ENCODE peak calls at places on chromosomes 3 and 15, in ten cellular contexts. U is Calu3; F is choroid plexus epithelial cell; H is suprapubic skin; N is CD8-positive, alpha-beta T cell; Z is CD14-positive monocyte; M is GM10248; Y is activated CD8-positive, alpha-beta T cell treated with anti-CD3 and anti-CD28 coated beads for 36 hours; Q is foreskin fibroblast; E is left lung. I is an unnamed sample.

GRCh38 chr3:189038773-189039720 is 132.7 kb upstream of the TPRG1 start:
- DNase-seq in U (no peak), F (no peak), H (no peak), N (no peak), Z (no peak), M (no peak), Y (peak), Q (no peak), E (no peak), I (no peak)

GRCh38 chr15:28123408-28124023 is 24.4 kb upstream of the OCA2 start:
- DNase-seq in U (peak), F (peak), H (peak), N (no peak), Z (no peak), M (peak), Y (peak), Q (peak), E (no peak), I (peak)

GRCh38 chr3:59469948-59470723 is 420.3 kb upstream of the CFAP20DC start:
- DNase-seq in U (no peak), F (peak), H (no peak), N (no peak), Z (no peak), M (no peak), Y (peak), Q (peak), E (no peak), I (no peak)

GRCh38 chr15:97504031-97504430 is 456.5 kb upstream of the ARRDC4 start:
- DNase-seq in U (peak), F (peak), H (no peak), N (no peak), Z (peak), M (no peak), Y (no peak), Q (peak), E (no peak), I (no peak)

GRCh38 chr3:159532577-159532976 is 456.1 kb upstream of the IL12A start:
- DNase-seq in U (no peak), F (peak), H (no peak), N (no peak), Z (no peak), M (no peak), Y (no peak), Q (no peak), E (no peak), I (no peak)

GRCh38 chr15:66004618-66005262 is 135.4 kb downstream of the RAB11A start:
- DNase-seq in U (peak), F (peak), H (no peak), N (no peak), Z (no peak), M (peak), Y (peak), Q (peak), E (no peak), I (no peak)

GRCh38 chr3:99638244-99638948 is at the start of gene COL8A1:
- DNase-seq in U (peak), F (peak), H (peak), N (no peak), Z (no peak), M (no peak), Y (no peak), Q (peak), E (peak), I (no peak)

GRCh38 chr3:146682176-146682575 is 77.0 kb upstream of the PLSCR5 start:
- DNase-seq in U (no peak), F (peak), H (no peak), N (no peak), Z (no peak), M (no peak), Y (no peak), Q (no peak), E (no peak), I (no peak)

GRCh38 chr3:11637901-11638668 is 5.6 kb downstream of the VGLL4 start:
- DNase-seq in U (no peak), F (peak), H (no peak), N (no peak), Z (no peak), M (no peak), Y (no peak), Q (peak), E (no peak), I (no peak)

GRCh38 chr15:87578776-87579175 is 677.8 kb downstream of the NTRK3 start:
- DNase-seq in U (no peak), F (no peak), H (no peak), N (no peak), Z (no peak), M (no peak), Y (no peak), Q (no peak), E (no peak), I (no peak)

GRCh38 chr3:11532865-11533490 is 110.7 kb downstream of the VGLL4 start:
- DNase-seq in U (no peak), F (peak), H (no peak), N (no peak), Z (no peak), M (no peak), Y (no peak), Q (peak), E (no peak), I (no peak)

DNA sequence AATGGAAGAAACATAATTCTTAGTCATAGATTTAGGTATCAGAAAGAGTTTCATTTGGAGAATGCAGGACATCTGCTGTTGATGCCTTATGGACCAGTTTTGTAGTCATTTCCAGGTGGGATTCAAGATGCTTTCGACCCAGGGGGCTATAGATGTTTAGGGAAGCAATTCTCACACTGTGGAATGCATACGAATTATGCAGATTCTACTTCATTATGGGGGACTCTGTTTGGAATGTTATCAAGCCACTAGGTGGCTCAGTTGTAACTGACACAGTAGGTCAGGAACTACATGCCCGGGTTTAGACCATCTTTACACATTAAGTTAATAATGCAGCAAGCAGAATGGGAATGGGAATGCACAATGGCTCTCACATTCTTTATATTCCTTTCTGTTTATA is 1359.8 kb downstream of the ZPLD1 start:
- DNase-seq in U (peak), F (no peak), H (no peak), N (no peak), Z (no peak), M (no peak), Y (no peak), Q (no peak), E (no peak), I (no peak)
- TF ChIP-seq CTCF in U (no peak), F (no peak), H (no peak), N (no peak), Z (no peak), M (no peak), Y (no peak), Q (no peak), E (no peak), I (no peak)

DNA sequence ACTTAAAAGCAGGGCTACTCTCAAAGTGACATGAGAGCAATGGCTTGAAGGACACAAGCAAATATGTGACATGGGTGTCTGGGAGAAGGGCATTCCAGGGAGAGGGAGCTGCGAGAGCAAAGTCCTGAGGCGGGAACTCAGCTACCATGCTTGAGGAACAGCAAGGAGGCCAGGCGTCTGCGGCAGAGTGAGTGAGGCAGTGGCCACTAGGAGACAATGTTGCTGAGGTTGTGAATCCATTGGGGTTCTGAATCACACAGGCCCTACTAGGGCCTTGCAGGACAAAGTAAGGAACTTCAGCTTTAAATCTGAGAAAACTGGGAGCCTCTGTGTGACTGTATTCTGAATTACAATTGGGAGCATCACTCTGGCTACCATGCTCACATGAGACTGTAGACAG is 94.1 kb upstream of the PRICKLE2 start:
- DNase-seq in U (no peak), F (peak), H (no peak), N (no peak), Z (no peak), M (no peak), Y (no peak), Q (no peak), E (no peak), I (no peak)
- TF ChIP-seq CTCF in U (no peak), F (peak), H (no peak), N (no peak), Z (no peak), M (no peak), Y (no peak), Q (no peak), E (no peak), I (no peak)

GRCh38 chr15:83380682-83381081 is 66.5 kb upstream of the SH3GL3 start:
- DNase-seq in U (peak), F (peak), H (no peak), N (no peak), Z (no peak), M (peak), Y (peak), Q (peak), E (no peak), I (no peak)
- TF ChIP-seq CTCF in U (no peak), F (peak), H (no peak), N (no peak), Z (no peak), M (peak), Y (peak), Q (peak), E (no peak), I (no peak)

DNA sequence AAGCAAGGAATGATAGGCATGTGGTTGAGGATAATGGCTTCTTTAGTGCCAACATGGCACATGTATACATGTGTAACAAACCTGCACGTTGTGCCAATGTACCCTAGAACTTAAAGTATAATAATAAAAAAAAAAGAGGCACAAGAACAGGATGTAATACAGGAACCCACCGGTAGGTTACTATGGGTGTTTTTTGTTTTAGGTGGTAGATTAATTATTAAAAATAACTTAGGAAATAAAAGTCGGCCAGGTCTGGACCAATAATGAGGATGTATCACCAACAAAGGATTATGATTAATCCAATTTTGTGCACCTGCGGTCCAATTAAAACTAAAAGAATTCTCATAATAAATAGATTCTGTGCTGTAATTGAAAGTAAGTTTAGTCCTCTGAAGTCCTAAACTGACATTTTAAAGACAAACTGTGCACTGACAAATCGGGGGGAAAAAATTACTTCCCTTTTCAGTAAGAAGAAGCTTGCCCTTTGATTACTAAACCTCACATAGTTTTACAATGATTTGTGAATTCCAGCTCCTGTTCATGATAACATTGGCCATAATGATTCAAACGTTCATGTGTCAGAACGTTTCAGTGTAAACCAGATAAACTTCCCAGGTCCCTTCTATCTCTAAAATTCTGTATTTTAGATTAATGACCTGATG is 62.2 kb downstream of the CASR start:
- DNase-seq in U (peak), F (peak), H (no peak), N (no peak), Z (no peak), M (no peak), Y (no peak), Q (peak), E (no peak), I (no peak)
- TF ChIP-seq CTCF in U (no peak), F (no peak), H (no peak), N (peak), Z (peak), M (peak), Y (peak), Q (no peak), E (no peak), I (peak)

DNA sequence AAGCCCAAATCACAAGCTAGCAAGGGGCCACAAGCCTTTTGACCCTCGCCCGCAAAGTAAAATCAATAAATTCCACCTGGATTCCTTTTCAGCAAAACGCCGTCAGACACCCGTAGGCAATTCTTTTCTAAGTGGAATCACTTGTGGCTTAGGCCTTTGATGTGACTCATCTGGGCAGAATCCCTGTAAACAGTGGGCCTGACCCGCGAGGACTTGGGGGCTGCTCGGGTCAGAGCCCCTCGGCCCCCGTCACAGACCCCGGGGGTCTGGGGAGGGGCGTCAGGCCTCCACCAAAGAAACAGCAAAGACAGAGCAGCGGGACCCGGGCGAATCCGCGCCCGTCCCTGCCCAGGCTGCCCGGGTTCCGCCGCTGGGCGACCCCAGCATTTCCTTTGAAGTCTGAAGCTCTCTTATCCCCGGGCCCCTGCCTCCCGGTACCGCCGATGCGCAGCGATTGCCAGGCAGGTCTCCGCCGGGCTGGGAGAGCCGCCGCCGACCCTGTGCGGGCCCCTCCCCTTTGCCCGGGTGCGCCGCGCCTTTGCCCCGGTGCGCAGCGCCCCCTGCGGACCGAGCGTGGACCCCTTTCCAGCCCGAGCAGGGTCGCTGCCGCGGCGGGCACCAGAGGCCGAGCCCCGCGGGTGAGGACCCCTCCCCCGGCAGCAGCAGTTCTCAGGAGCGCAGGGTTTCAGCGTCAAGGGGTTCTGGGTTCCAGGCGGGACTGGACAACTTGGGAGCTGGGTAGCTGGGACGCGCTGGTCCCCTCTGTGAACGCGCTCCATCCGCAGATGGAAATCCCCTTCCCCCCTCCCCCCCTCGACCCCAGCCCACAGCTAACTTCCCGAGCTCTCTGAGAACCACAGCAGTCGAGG is 178.3 kb downstream of the UACA start:
- DNase-seq in U (peak), F (peak), H (peak), N (peak), Z (no peak), M (no peak), Y (peak), Q (peak), E (no peak), I (no peak)
- TF ChIP-seq CTCF in U (peak), F (peak), H (no peak), N (peak), Z (peak), M (no peak), Y (peak), Q (peak), E (peak), I (no peak)

DNA sequence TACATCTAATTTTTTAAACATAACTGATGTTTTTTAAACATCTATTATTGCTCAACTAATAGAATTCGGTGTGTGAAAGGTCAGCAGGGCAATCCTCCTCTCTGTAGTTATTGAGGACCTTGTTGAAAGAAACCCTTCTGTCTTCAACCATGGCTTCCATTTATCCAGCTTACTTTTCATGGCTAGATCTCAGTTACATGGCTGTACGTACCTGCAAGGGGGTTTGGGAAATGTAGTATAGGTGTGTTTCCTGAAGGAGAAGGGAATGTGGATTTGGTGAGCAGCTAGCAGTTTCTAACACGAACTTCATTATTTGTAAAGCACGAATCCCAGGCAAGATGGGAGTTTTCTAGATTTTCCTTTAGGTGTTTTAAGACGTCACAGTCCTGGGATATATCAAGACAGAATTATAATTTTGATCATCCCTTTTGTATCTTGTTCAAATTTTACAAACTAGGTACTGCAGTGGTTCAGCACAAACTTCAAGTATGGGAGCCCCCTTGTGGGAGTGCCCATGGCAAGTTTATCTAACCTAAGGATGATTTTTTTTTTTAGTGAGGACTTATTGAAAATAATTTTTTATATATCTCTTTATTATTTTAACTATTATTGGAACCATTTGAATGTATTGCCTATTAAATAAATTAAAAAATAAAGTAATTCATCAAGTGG is 41.6 kb downstream of the FBXL2 start:
- DNase-seq in U (no peak), F (peak), H (no peak), N (no peak), Z (no peak), M (no peak), Y (peak), Q (peak), E (no peak), I (no peak)
- TF ChIP-seq CTCF in U (no peak), F (peak), H (no peak), N (no peak), Z (no peak), M (no peak), Y (no peak), Q (peak), E (no peak), I (no peak)

DNA sequence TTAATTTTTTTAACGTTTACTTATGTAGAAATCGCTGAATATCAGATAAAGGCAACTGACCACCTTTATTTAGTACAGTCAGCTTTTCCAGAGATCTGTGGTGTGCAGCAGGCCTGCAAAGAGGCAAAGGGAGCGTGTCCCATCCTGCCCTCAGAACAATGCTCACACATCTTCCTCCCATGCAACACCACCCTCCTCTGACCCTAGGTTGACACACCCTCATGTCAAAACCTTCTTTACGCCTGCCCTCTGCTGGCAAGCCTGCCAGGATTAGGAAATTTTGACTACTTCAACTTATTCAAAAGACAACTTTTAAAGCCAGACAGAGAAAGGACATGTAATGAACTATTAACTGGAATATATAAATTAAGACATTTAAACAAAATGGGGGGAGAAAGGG is 513.7 kb downstream of the FOXP1 start:
- DNase-seq in U (peak), F (peak), H (no peak), N (peak), Z (peak), M (peak), Y (peak), Q (peak), E (no peak), I (peak)
- TF ChIP-seq CTCF in U (peak), F (peak), H (peak), N (peak), Z (peak), M (peak), Y (peak), Q (no peak), E (peak), I (peak)

DNA sequence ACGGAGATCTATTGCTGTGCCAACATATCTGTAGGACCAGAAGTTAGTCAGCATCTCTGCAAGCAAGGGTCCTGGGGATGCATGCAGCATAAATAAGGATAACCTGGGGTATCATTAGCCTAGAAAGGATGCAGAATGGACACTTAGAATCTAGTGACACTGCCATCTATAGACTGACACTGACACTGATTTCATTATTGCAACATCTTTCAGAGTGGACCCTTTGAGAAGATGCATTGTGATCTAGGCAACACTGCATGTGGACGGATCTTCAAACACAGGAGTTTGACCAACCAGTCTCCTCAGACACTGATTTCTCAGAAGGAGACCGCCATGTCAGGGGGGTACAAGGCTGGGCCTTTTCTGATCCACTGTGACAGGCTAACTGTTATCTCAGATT is 52.4 kb downstream of the SCN10A start:
- DNase-seq in U (no peak), F (no peak), H (no peak), N (no peak), Z (no peak), M (no peak), Y (no peak), Q (no peak), E (no peak), I (no peak)
- TF ChIP-seq CTCF in U (no peak), F (no peak), H (no peak), N (no peak), Z (no peak), M (no peak), Y (no peak), Q (no peak), E (no peak), I (no peak)

DNA sequence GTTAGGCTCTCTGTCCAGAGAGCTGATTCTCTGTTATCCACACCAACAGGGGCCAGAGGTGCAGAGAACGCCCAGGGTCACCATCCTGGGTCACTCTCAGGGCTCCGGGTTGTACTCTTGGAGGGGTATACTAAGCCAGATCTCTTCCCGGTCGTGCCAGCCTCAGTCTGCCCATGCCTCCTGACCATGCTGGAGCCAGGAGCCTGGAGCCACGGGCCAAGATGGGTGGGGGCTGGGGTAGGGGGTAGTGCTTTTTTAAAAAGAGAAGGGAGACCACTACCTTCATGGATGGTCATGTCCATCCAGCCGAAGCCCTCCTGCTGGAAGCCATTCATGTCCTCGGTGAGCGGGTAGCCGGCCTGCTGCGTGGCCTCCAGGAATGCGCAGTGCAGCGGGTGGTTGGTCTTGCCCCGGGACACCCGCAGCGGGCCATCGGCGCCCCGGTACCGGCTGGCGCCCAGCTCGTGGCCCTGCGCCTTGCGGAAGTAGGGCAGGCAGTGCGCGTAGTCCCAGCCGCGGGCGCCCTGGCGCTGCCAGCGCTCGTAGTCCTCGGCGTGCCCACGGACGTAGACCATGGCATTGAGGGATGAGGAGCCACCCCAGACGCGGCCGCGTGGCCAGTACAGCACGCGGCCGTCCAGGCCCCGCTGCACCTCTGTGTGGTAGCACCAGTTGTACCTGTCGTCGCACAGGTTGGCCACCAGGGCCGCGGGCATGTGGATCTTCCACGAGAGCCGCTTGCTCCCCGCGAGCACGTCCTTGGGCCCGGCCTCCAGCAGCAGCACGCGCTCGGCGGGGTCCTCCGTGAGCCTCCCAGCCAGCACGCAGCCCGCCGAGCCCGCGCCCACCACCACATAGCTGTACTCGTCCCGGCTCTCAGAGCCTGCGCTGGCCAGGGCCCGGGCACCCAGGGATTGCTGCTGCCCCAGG is 22.9 kb downstream of the CHDH start:
- DNase-seq in U (no peak), F (no peak), H (peak), N (no peak), Z (no peak), M (no peak), Y (no peak), Q (no peak), E (no peak), I (no peak)
- TF ChIP-seq CTCF in U (no peak), F (no peak), H (no peak), N (no peak), Z (no peak), M (no peak), Y (no peak), Q (no peak), E (no peak), I (no peak)

I was measured in natural killer cell.